ENCODE peak calls at places on chromosomes 3 and 15, in four cellular contexts. One of them, this sample, is unnamed. For H3K4me1, the result is how much of the 10 kb centered on the place peaks cover.

GRCh38 chr3:53544357-53544756 is 49.9 kb downstream of the CACNA1D start:
- DNase-seq in tibial artery: no peak
- DNase-seq in psoas muscle: no peak
- DNase-seq in suprapubic skin: no peak
- DNase-seq in this sample: no peak

GRCh38 chr3:155069729-155070128 is 10.4 kb upstream of the MME start:
- DNase-seq in tibial artery: no peak
- DNase-seq in psoas muscle: no peak
- DNase-seq in suprapubic skin: no peak
- DNase-seq in this sample: no peak

GRCh38 chr3:42226470-42227425 is 39.2 kb downstream of the CCK start:
- DNase-seq in suprapubic skin: no peak
- DNase-seq in psoas muscle: no peak
- DNase-seq in tibial artery: no peak
- DNase-seq in this sample: no peak

GRCh38 chr15:61613729-61614128 is 384.6 kb upstream of the RORA start:
- DNase-seq in suprapubic skin: no peak
- DNase-seq in psoas muscle: no peak
- DNase-seq in tibial artery: no peak
- DNase-seq in this sample: no peak

GRCh38 chr3:15953841-15954240 is 156.1 kb upstream of the ANKRD28 start:
- DNase-seq in suprapubic skin: no peak
- DNase-seq in tibial artery: no peak
- DNase-seq in psoas muscle: no peak
- DNase-seq in this sample: no peak

GRCh38 chr3:122952509-122952908 is 75.1 kb downstream of the SEMA5B start:
- DNase-seq in psoas muscle: no peak
- DNase-seq in tibial artery: no peak
- DNase-seq in suprapubic skin: no peak
- DNase-seq in this sample: no peak

GRCh38 chr3:64191822-64192221 is 33.4 kb downstream of the PRICKLE2 start:
- DNase-seq in tibial artery: no peak
- DNase-seq in suprapubic skin: no peak
- DNase-seq in psoas muscle: no peak
- DNase-seq in this sample: no peak

GRCh38 chr15:71275098-71275497 is 159.8 kb downstream of the THSD4 start:
- DNase-seq in suprapubic skin: no peak
- DNase-seq in tibial artery: no peak
- DNase-seq in psoas muscle: no peak
- DNase-seq in this sample: no peak

GRCh38 chr3:42829083-42829627 is 19.9 kb downstream of the ACKR2 start:
- DNase-seq in tibial artery: no peak
- DNase-seq in psoas muscle: no peak
- DNase-seq in suprapubic skin: no peak
- DNase-seq in this sample: no peak

GRCh38 chr15:57542505-57542817 is 49.2 kb upstream of the MYZAP start:
- DNase-seq in tibial artery: no peak
- DNase-seq in psoas muscle: no peak
- DNase-seq in suprapubic skin: no peak
- DNase-seq in this sample: no peak

GRCh38 chr3:177475266-177475665 is 278.0 kb upstream of the TBL1XR1 start:
- DNase-seq in suprapubic skin: no peak
- DNase-seq in tibial artery: no peak
- DNase-seq in psoas muscle: no peak
- DNase-seq in this sample: no peak

GRCh38 chr3:50201573-50202315 is 3.3 kb upstream of the SLC38A3 start:
- DNase-seq in suprapubic skin: no peak
- DNase-seq in psoas muscle: no peak
- DNase-seq in tibial artery: no peak
- DNase-seq in this sample: no peak

GRCh38 chr3:150082898-150083652 is 112.4 kb upstream of the PFN2 start:
- DNase-seq in psoas muscle: no peak
- DNase-seq in suprapubic skin: no peak
- DNase-seq in tibial artery: no peak
- DNase-seq in this sample: no peak
- H3K4me1 ChIP-seq in psoas muscle: under half
- H3K4me1 ChIP-seq in suprapubic skin: under half
- H3K4me1 ChIP-seq in tibial artery: under half
- H3K4me1 ChIP-seq in this sample: under half

DNA sequence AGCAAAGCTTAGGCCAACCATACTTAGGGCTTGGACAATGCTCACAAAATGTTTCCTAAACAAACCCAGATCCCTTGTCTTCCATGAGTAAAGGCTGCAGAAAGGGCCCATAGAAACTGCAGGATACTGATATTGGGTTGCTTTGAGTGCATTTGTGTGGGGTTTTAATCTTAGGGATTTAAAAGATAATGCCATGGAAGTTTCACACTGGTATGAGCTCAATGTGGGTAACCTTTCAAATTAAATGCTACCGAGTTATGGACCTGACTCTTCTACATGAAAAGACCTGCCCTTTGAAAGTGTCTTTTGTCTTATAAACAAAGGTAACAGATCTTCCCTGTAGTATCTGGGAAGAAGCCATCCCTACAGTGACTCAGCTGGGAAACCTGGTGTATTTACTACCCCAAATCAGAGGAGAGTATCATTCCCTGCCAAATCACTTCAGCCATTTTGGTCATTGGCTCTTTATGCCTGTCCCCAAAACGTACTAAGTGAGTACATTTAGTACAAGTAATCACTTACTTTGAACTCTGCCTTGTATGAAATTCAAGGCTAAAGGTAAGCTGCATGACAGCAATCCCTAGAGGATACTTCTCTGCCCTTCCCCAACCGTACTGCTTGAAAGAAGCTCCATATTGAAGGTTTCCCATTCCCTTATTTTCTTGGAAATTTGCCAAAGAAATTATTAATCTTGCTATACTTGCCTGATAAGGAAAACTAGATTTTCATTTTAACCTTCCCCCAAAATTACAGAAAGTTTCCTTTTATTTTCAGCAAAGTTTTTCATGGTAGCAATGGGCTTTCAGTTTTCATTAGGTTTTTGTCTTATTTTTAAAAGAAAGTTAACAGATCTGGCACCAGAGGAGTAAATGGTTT is 7.2 kb downstream of the TM4SF1 start:
- DNase-seq in psoas muscle: no peak
- DNase-seq in suprapubic skin: no peak
- DNase-seq in tibial artery: no peak
- DNase-seq in this sample: no peak
- H3K27ac ChIP-seq in psoas muscle: peak
- H3K27ac ChIP-seq in suprapubic skin: peak
- H3K27ac ChIP-seq in tibial artery: no peak
- H3K27ac ChIP-seq in this sample: peak

DNA sequence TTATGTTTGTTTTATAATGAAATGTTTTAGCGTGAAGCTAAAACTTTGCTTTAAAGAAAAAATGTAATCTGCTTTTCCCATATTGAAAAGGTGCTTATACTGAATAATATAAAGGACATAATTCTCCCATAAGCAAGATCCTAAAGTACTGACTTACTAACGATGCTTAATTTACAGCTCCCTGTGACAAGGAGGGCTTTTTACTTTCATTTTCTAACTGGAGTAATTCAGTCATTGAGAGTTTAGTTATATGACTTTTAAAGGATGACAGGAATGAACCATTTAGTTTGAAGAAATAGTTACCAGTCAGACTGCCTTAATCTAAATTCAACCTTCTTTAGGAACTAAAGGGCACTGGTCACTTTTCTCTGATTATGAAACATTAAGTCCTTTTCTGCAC is 19.3 kb upstream of the ZPLD1 start:
- DNase-seq in psoas muscle: no peak
- DNase-seq in tibial artery: no peak
- DNase-seq in suprapubic skin: no peak
- DNase-seq in this sample: no peak
- H3K4me3 ChIP-seq in psoas muscle: peak
- H3K4me3 ChIP-seq in tibial artery: peak
- H3K4me3 ChIP-seq in suprapubic skin: no peak
- H3K4me3 ChIP-seq in this sample: no peak

DNA sequence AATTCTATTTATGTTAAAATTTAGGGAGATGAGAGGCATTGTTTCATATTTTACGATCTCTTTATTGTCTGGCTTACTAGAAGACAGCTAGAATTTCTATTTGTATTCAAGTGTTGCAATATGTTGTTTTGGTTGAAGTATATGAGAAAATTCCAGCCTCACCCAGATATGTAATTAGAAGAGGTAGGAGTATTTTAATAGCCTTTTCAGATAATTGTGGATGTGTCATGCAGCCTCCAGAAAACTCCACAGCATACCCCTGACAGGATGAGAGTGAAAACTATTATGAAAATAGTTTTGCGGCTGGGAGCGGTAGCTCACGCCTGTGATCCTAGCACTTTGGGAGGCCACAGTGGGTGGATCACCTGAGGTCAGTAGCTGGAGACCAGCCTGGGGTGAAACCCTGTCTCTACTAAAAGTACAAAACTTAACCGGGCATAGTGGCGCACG is 21.5 kb upstream of the USP3 start:
- DNase-seq in tibial artery: no peak
- DNase-seq in psoas muscle: no peak
- DNase-seq in suprapubic skin: no peak
- DNase-seq in this sample: no peak
- H3K4me1 ChIP-seq in tibial artery: under half
- H3K4me1 ChIP-seq in psoas muscle: under half
- H3K4me1 ChIP-seq in suprapubic skin: under half
- H3K4me1 ChIP-seq in this sample: half or more

GRCh38 chr3:160475153-160475552 is 25.6 kb upstream of the TRIM59 start:
- DNase-seq in tibial artery: no peak
- DNase-seq in psoas muscle: no peak
- DNase-seq in suprapubic skin: no peak
- DNase-seq in this sample: no peak

GRCh38 chr3:160475889-160476288 is 26.3 kb upstream of the TRIM59 start:
- DNase-seq in psoas muscle: no peak
- DNase-seq in suprapubic skin: no peak
- DNase-seq in tibial artery: no peak
- DNase-seq in this sample: no peak

GRCh38 chr3:160479376-160479775 is 29.8 kb upstream of the TRIM59 start:
- DNase-seq in suprapubic skin: no peak
- DNase-seq in psoas muscle: no peak
- DNase-seq in tibial artery: no peak
- DNase-seq in this sample: no peak

GRCh38 chr3:160478338-160478737 is 28.8 kb upstream of the TRIM59 start:
- DNase-seq in psoas muscle: no peak
- DNase-seq in suprapubic skin: no peak
- DNase-seq in tibial artery: no peak
- DNase-seq in this sample: no peak

GRCh38 chr3:160477750-160478149 is 28.2 kb upstream of the TRIM59 start:
- DNase-seq in tibial artery: no peak
- DNase-seq in psoas muscle: no peak
- DNase-seq in suprapubic skin: no peak
- DNase-seq in this sample: no peak
- H3K27ac ChIP-seq in tibial artery: no peak
- H3K27ac ChIP-seq in psoas muscle: no peak
- H3K27ac ChIP-seq in suprapubic skin: no peak
- H3K27ac ChIP-seq in this sample: no peak

DNA sequence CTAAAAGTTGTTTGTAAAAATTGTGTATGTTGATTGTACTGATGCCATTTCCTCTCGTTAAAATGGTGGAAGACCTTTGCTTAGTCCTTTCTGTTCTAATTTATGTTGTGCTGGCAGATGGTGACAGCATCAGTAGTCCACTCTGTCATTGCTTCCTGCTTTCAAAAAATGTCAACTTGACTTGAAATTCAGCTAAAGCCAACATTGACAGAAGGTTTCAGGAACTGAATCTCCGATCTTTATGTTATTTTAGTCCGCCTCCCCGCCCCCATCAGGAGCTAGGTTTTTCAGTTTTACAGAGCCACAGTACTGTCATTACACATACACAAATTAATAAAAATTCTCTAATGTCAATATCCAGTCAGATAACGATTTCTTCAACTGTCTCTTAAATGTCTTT is 1.5 kb downstream of the CEP63 start:
- DNase-seq in psoas muscle: no peak
- DNase-seq in suprapubic skin: no peak
- DNase-seq in tibial artery: no peak
- DNase-seq in this sample: no peak
- H3K4me3 ChIP-seq in psoas muscle: peak
- H3K4me3 ChIP-seq in suprapubic skin: peak
- H3K4me3 ChIP-seq in tibial artery: peak
- H3K4me3 ChIP-seq in this sample: peak

DNA sequence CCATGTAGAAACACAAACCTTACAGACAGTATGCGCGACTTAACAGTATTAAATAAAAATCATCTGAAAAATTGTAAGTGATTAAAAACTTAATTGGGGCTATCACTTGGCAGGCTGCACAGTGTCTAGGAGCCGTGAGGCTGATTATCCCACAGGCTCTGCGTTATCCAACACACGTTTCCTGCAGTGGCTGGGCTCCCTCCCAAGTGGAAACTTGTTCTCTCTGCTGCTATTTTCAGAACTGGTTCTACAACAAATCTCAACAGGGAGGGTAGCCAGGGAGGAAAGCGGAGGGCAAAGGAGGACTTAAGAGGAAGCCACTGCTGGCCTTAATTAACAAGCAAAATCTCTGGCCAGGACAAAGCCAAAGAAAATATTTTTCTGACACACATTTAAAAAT is 555.2 kb downstream of the MAGI1 start:
- DNase-seq in psoas muscle: peak
- DNase-seq in tibial artery: peak
- DNase-seq in suprapubic skin: no peak
- DNase-seq in this sample: peak
- H3K4me1 ChIP-seq in psoas muscle: half or more
- H3K4me1 ChIP-seq in tibial artery: half or more
- H3K4me1 ChIP-seq in suprapubic skin: half or more
- H3K4me1 ChIP-seq in this sample: under half

DNA sequence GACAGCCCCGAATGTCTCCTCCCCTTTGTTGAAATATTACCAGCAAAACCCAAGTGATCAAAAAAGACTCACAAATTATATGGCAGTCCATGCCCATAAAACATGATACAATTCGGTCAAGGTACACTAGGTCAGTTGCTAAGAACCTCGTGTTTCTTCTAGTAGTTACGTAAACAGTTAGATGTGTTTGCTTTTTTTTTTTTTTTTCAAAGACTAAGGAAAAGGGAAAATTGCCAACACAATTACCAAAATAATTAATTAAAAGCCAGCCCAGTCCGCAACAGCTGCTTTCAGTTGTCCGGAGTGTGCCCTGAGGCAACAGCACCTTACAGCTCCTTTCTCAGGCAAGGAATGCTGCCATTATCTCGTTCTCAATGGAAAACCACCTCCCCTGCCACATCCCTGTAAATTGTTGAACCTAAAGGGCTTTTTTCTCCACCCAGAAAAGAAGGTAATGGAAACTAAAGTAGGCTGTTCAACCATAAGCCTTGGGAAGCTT is 129.2 kb upstream of the TSC22D2 start:
- DNase-seq in tibial artery: no peak
- DNase-seq in suprapubic skin: no peak
- DNase-seq in psoas muscle: no peak
- DNase-seq in this sample: no peak
- H3K27ac ChIP-seq in tibial artery: no peak
- H3K27ac ChIP-seq in suprapubic skin: no peak
- H3K27ac ChIP-seq in psoas muscle: no peak
- H3K27ac ChIP-seq in this sample: no peak

GRCh38 chr3:71050133-71050520 is 533.4 kb downstream of the FOXP1 start:
- DNase-seq in tibial artery: no peak
- DNase-seq in suprapubic skin: no peak
- DNase-seq in psoas muscle: no peak
- DNase-seq in this sample: no peak
- H3K4me3 ChIP-seq in tibial artery: no peak
- H3K4me3 ChIP-seq in suprapubic skin: no peak
- H3K4me3 ChIP-seq in psoas muscle: no peak
- H3K4me3 ChIP-seq in this sample: no peak